ENCODE peak calls at places on chromosomes 2 and 18, in four cellular contexts. I is GM12878, U is HepG2, T is K562. C is an unnamed sample.

GRCh38 chr2:19635951-19636505 is 265.8 kb downstream of the TTC32 start:
- DNase-seq in U (no peak), T (no peak), I (no peak), C (no peak)

GRCh38 chr2:211930331-211930730 is 608.3 kb downstream of the ERBB4 start:
- DNase-seq in T (no peak), U (no peak), I (peak), C (no peak)

GRCh38 chr18:53153281-53153680 is 813.3 kb downstream of the DCC start:
- DNase-seq in T (no peak), I (no peak), U (peak), C (peak)

GRCh38 chr2:212428685-212429480 is 109.7 kb downstream of the ERBB4 start:
- DNase-seq in T (no peak), I (no peak), U (no peak), C (no peak)

GRCh38 chr2:171327043-171327496 is 106.7 kb downstream of the METTL8 start:
- DNase-seq in U (no peak), I (no peak), T (no peak), C (no peak)

GRCh38 chr2:111071480-111072143 is 49.1 kb upstream of the BCL2L11 start:
- DNase-seq in U (no peak), I (peak), T (no peak), C (no peak)

GRCh38 chr18:10923225-10923624 is 226.1 kb downstream of the PIEZO2 start:
- DNase-seq in U (no peak), I (no peak), T (no peak), C (no peak)

GRCh38 chr2:48944961-48945360 is 189.4 kb upstream of the LHCGR start:
- DNase-seq in U (no peak), T (no peak), I (no peak), C (no peak)

GRCh38 chr2:140650825-140651224 is 1480.0 kb downstream of the LRP1B start:
- DNase-seq in U (no peak), T (no peak), I (no peak), C (no peak)

GRCh38 chr2:54704688-54705605 is 18.5 kb upstream of the EML6 start:
- DNase-seq in U (peak), T (no peak), I (no peak), C (peak)
- TF ChIP-seq BHLHE40 in U (no peak), T (no peak), I (no peak), C (no peak)

GRCh38 chr2:216012133-216012829 is 1.1 kb downstream of the MREG start:
- DNase-seq in U (peak), I (no peak), T (no peak), C (peak)
- TF ChIP-seq SP1 in U (no peak), I (no peak), T (no peak), C (no peak)

DNA sequence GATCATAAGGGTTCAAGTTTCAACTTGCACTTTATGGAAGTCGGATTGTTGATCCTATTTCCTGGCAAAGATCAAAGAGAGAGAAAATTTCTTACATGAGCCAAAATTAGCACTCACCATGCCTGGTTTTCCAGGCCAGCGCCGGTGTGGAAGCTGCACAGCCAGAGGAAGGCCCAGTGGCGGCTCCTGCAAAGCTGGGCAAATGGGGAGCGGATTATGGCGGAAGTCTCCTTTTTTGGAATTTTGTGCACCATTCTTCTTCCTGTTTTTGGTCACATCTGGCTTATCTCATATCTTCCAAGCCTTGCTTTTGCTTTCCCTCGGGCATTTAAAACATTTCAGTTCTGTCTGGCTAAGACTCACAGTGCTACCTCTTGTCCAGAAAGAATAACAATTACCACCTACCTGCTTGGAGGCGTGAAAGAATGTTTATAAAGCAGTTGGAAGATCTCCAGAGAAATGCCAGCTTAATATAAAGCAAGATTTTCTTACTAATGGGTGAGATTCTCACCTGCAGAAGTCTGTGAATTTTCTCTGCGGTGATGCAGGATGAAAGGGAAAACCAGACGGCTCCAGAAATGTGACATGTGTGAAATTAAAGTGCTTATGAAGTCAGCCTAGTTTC is 94.3 kb downstream of the ASAP2 start:
- DNase-seq in I (no peak), T (no peak), U (no peak), C (no peak)
- TF ChIP-seq BHLHE40 in I (no peak), T (no peak), U (no peak), C (no peak)

GRCh38 chr2:69505710-69506109 is 68.5 kb upstream of the NFU1 start:
- DNase-seq in I (no peak), U (no peak), T (no peak), C (no peak)

GRCh38 chr2:69509750-69510140 is 72.5 kb upstream of the NFU1 start:
- DNase-seq in I (no peak), T (no peak), U (no peak), C (no peak)

GRCh38 chr2:69512446-69512845 is 75.2 kb upstream of the NFU1 start:
- DNase-seq in I (no peak), U (no peak), T (no peak), C (no peak)

GRCh38 chr2:69510204-69510603 is 73.0 kb upstream of the NFU1 start:
- DNase-seq in I (no peak), T (no peak), U (no peak), C (no peak)

GRCh38 chr2:69509011-69509749 is 71.9 kb upstream of the NFU1 start:
- DNase-seq in I (no peak), U (no peak), T (no peak), C (no peak)
- TF ChIP-seq SP1 in I (no peak), U (no peak), T (no peak), C (no peak)

GRCh38 chr18:9825571-9826073 is 60.2 kb upstream of the TXNDC2 start:
- DNase-seq in U (peak), T (peak), I (no peak), C (no peak)
- TF ChIP-seq BHLHE40 in U (no peak), T (no peak), I (no peak), C (no peak)

DNA sequence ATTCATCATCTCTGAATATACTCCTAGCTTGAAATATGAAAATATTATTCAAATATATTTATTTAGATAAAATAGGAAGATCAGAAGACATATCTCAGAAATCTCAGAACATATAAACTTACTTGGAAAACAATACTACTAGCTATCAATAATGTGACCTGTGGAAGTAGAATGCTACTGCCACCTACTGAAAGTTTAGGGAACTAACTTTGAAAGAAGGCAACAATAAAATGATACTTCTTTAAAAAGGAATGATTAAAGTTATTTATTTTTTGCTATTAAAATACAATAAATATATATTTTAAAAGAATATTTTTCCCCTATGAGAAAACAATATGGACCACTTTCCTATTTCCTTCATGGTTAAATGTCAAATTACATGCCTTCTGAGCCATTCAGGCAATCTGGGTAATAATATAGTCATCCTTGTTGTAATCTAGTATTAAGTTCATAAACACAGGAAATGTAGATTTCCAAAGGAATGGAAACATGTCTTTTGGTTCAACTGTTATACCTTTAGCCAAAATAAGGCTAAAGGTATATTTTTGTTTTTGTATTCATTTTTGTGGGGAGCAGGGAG is 26.0 kb downstream of the ACADL start:
- DNase-seq in U (peak), I (no peak), T (peak), C (peak)
- TF ChIP-seq SP1 in U (no peak), I (no peak), T (no peak), C (no peak)

C was measured in HEK293T.